ENCODE peak calls at places on chromosomes 1 and 21, in eight cellular contexts. One of them, this sample, is unnamed. For H3K4me1, the result is how much of the 10 kb centered on the place peaks cover.

GRCh38 chr1:229430761-229431269 is 3.1 kb downstream of the ACTA1 start:
- DNase-seq in tibial nerve: peak
- DNase-seq in PC-3: no peak
- DNase-seq in CD8-positive, alpha-beta T cell: peak
- DNase-seq in PC-9: peak
- DNase-seq in right cardiac atrium: peak
- DNase-seq in suprapubic skin: no peak
- DNase-seq in heart right ventricle: peak
- DNase-seq in this sample: no peak

GRCh38 chr21:39125752-39126485 is 57.3 kb downstream of the PSMG1 start:
- DNase-seq in tibial nerve: no peak
- DNase-seq in PC-3: peak
- DNase-seq in CD8-positive, alpha-beta T cell: no peak
- DNase-seq in PC-9: peak
- DNase-seq in right cardiac atrium: no peak
- DNase-seq in suprapubic skin: no peak
- DNase-seq in heart right ventricle: no peak
- DNase-seq in this sample: peak

GRCh38 chr1:9591669-9592509 is 3.2 kb downstream of the TMEM201 start:
- DNase-seq in tibial nerve: no peak
- DNase-seq in PC-3: no peak
- DNase-seq in CD8-positive, alpha-beta T cell: no peak
- DNase-seq in PC-9: no peak
- DNase-seq in right cardiac atrium: peak
- DNase-seq in suprapubic skin: peak
- DNase-seq in heart right ventricle: no peak
- DNase-seq in this sample: no peak

GRCh38 chr1:54980528-54981241 is at the start of gene TMEM61:
- DNase-seq in tibial nerve: no peak
- DNase-seq in PC-3: peak
- DNase-seq in CD8-positive, alpha-beta T cell: no peak
- DNase-seq in PC-9: no peak
- DNase-seq in right cardiac atrium: no peak
- DNase-seq in suprapubic skin: no peak
- DNase-seq in heart right ventricle: no peak
- DNase-seq in this sample: no peak

GRCh38 chr1:173832748-173833147 is 8.1 kb upstream of the CENPL start:
- DNase-seq in tibial nerve: no peak
- DNase-seq in PC-3: no peak
- DNase-seq in CD8-positive, alpha-beta T cell: no peak
- DNase-seq in PC-9: no peak
- DNase-seq in right cardiac atrium: no peak
- DNase-seq in suprapubic skin: no peak
- DNase-seq in heart right ventricle: no peak
- DNase-seq in this sample: no peak

GRCh38 chr1:202105571-202106339 is 17.0 kb upstream of the GPR37L1 start:
- DNase-seq in tibial nerve: no peak
- DNase-seq in PC-3: peak
- DNase-seq in CD8-positive, alpha-beta T cell: no peak
- DNase-seq in PC-9: peak
- DNase-seq in right cardiac atrium: peak
- DNase-seq in suprapubic skin: no peak
- DNase-seq in heart right ventricle: peak
- DNase-seq in this sample: no peak

GRCh38 chr1:201925961-201926585 is 20.3 kb downstream of the LMOD1 start:
- DNase-seq in tibial nerve: no peak
- DNase-seq in PC-3: no peak
- DNase-seq in CD8-positive, alpha-beta T cell: no peak
- DNase-seq in PC-9: no peak
- DNase-seq in right cardiac atrium: no peak
- DNase-seq in suprapubic skin: no peak
- DNase-seq in heart right ventricle: no peak
- DNase-seq in this sample: no peak

GRCh38 chr1:46575300-46575699 is 23.9 kb upstream of the KNCN start:
- DNase-seq in tibial nerve: no peak
- DNase-seq in PC-3: no peak
- DNase-seq in CD8-positive, alpha-beta T cell: no peak
- DNase-seq in PC-9: no peak
- DNase-seq in right cardiac atrium: no peak
- DNase-seq in suprapubic skin: no peak
- DNase-seq in heart right ventricle: no peak
- DNase-seq in this sample: no peak

GRCh38 chr1:162212713-162213112 is 143.2 kb downstream of the NOS1AP start:
- DNase-seq in tibial nerve: no peak
- DNase-seq in PC-3: no peak
- DNase-seq in CD8-positive, alpha-beta T cell: no peak
- DNase-seq in PC-9: no peak
- DNase-seq in right cardiac atrium: no peak
- DNase-seq in suprapubic skin: no peak
- DNase-seq in heart right ventricle: peak
- DNase-seq in this sample: no peak

GRCh38 chr1:94898486-94899385 is 28.2 kb downstream of the CNN3 start:
- DNase-seq in tibial nerve: no peak
- DNase-seq in PC-3: peak
- DNase-seq in CD8-positive, alpha-beta T cell: no peak
- DNase-seq in PC-9: no peak
- DNase-seq in right cardiac atrium: no peak
- DNase-seq in suprapubic skin: no peak
- DNase-seq in heart right ventricle: no peak
- DNase-seq in this sample: peak

GRCh38 chr1:75625795-75626194 is 14.9 kb upstream of the SLC44A5 start:
- DNase-seq in tibial nerve: no peak
- DNase-seq in PC-3: no peak
- DNase-seq in CD8-positive, alpha-beta T cell: no peak
- DNase-seq in PC-9: no peak
- DNase-seq in right cardiac atrium: no peak
- DNase-seq in suprapubic skin: no peak
- DNase-seq in heart right ventricle: no peak
- DNase-seq in this sample: no peak

GRCh38 chr1:183635112-183635605 is 424 bp downstream of the ARPC5 start:
- DNase-seq in tibial nerve: no peak
- DNase-seq in PC-3: no peak
- DNase-seq in CD8-positive, alpha-beta T cell: peak
- DNase-seq in PC-9: peak
- DNase-seq in right cardiac atrium: peak
- DNase-seq in suprapubic skin: peak
- DNase-seq in heart right ventricle: peak
- DNase-seq in this sample: peak

GRCh38 chr1:8880068-8880676 is 1.7 kb upstream of the ENO1 start:
- DNase-seq in tibial nerve: peak
- DNase-seq in PC-3: peak
- DNase-seq in CD8-positive, alpha-beta T cell: no peak
- DNase-seq in PC-9: peak
- DNase-seq in right cardiac atrium: peak
- DNase-seq in suprapubic skin: no peak
- DNase-seq in heart right ventricle: no peak
- DNase-seq in this sample: peak

GRCh38 chr1:56627636-56628039 is 17.5 kb upstream of the PRKAA2 start:
- DNase-seq in tibial nerve: no peak
- DNase-seq in PC-3: peak
- DNase-seq in CD8-positive, alpha-beta T cell: no peak
- DNase-seq in PC-9: no peak
- DNase-seq in right cardiac atrium: no peak
- DNase-seq in suprapubic skin: no peak
- DNase-seq in heart right ventricle: no peak
- DNase-seq in this sample: no peak

GRCh38 chr1:107914144-107914543 is 50.8 kb downstream of the VAV3 start:
- DNase-seq in tibial nerve: no peak
- DNase-seq in PC-3: no peak
- DNase-seq in CD8-positive, alpha-beta T cell: no peak
- DNase-seq in PC-9: no peak
- DNase-seq in right cardiac atrium: no peak
- DNase-seq in suprapubic skin: no peak
- DNase-seq in heart right ventricle: no peak
- DNase-seq in this sample: no peak

GRCh38 chr1:172883844-172884243 is 166.9 kb downstream of the TNFSF18 start:
- DNase-seq in tibial nerve: no peak
- DNase-seq in PC-3: peak
- DNase-seq in CD8-positive, alpha-beta T cell: no peak
- DNase-seq in PC-9: no peak
- DNase-seq in right cardiac atrium: no peak
- DNase-seq in suprapubic skin: no peak
- DNase-seq in heart right ventricle: no peak
- DNase-seq in this sample: no peak

GRCh38 chr1:59684698-59685097 is 130.1 kb upstream of the HOOK1 start:
- DNase-seq in tibial nerve: no peak
- DNase-seq in PC-3: no peak
- DNase-seq in CD8-positive, alpha-beta T cell: no peak
- DNase-seq in PC-9: no peak
- DNase-seq in right cardiac atrium: no peak
- DNase-seq in suprapubic skin: no peak
- DNase-seq in heart right ventricle: no peak
- DNase-seq in this sample: no peak

GRCh38 chr1:59685101-59685500 is 129.6 kb upstream of the HOOK1 start:
- DNase-seq in tibial nerve: no peak
- DNase-seq in PC-3: no peak
- DNase-seq in CD8-positive, alpha-beta T cell: no peak
- DNase-seq in PC-9: no peak
- DNase-seq in right cardiac atrium: no peak
- DNase-seq in suprapubic skin: no peak
- DNase-seq in heart right ventricle: no peak
- DNase-seq in this sample: no peak

GRCh38 chr1:59686170-59686569 is 128.6 kb upstream of the HOOK1 start:
- DNase-seq in tibial nerve: no peak
- DNase-seq in PC-3: peak
- DNase-seq in CD8-positive, alpha-beta T cell: no peak
- DNase-seq in PC-9: no peak
- DNase-seq in right cardiac atrium: no peak
- DNase-seq in suprapubic skin: no peak
- DNase-seq in heart right ventricle: no peak
- DNase-seq in this sample: no peak

GRCh38 chr1:59686574-59686973 is 128.2 kb upstream of the HOOK1 start:
- DNase-seq in tibial nerve: no peak
- DNase-seq in PC-3: no peak
- DNase-seq in CD8-positive, alpha-beta T cell: no peak
- DNase-seq in PC-9: no peak
- DNase-seq in right cardiac atrium: no peak
- DNase-seq in suprapubic skin: no peak
- DNase-seq in heart right ventricle: no peak
- DNase-seq in this sample: no peak

GRCh38 chr1:59685666-59686065 is 129.1 kb upstream of the HOOK1 start:
- DNase-seq in tibial nerve: no peak
- DNase-seq in PC-3: no peak
- DNase-seq in CD8-positive, alpha-beta T cell: no peak
- DNase-seq in PC-9: no peak
- DNase-seq in right cardiac atrium: no peak
- DNase-seq in suprapubic skin: no peak
- DNase-seq in heart right ventricle: no peak
- DNase-seq in this sample: no peak
- H3K27ac ChIP-seq in tibial nerve: no peak
- H3K27ac ChIP-seq in PC-3: no peak
- H3K27ac ChIP-seq in CD8-positive, alpha-beta T cell: no peak
- H3K27ac ChIP-seq in PC-9: no peak
- H3K27ac ChIP-seq in right cardiac atrium: no peak
- H3K27ac ChIP-seq in suprapubic skin: no peak
- H3K27ac ChIP-seq in heart right ventricle: no peak
- H3K27ac ChIP-seq in this sample: no peak

GRCh38 chr1:109914587-109915240 is 4.1 kb downstream of the CSF1 start:
- DNase-seq in tibial nerve: no peak
- DNase-seq in PC-3: no peak
- DNase-seq in CD8-positive, alpha-beta T cell: no peak
- DNase-seq in PC-9: no peak
- DNase-seq in right cardiac atrium: peak
- DNase-seq in suprapubic skin: peak
- DNase-seq in heart right ventricle: no peak
- DNase-seq in this sample: no peak
- H3K4me1 ChIP-seq in tibial nerve: under half
- H3K4me1 ChIP-seq in PC-3: under half
- H3K4me1 ChIP-seq in CD8-positive, alpha-beta T cell: under half
- H3K4me1 ChIP-seq in PC-9: under half
- H3K4me1 ChIP-seq in right cardiac atrium: under half
- H3K4me1 ChIP-seq in suprapubic skin: under half
- H3K4me1 ChIP-seq in heart right ventricle: under half
- H3K4me1 ChIP-seq in this sample: under half

GRCh38 chr1:170866646-170867045 is 68.7 kb upstream of the MROH9 start:
- DNase-seq in tibial nerve: no peak
- DNase-seq in PC-3: no peak
- DNase-seq in CD8-positive, alpha-beta T cell: no peak
- DNase-seq in PC-9: no peak
- DNase-seq in right cardiac atrium: no peak
- DNase-seq in suprapubic skin: no peak
- DNase-seq in heart right ventricle: no peak
- DNase-seq in this sample: no peak

GRCh38 chr1:170863600-170863999 is 71.7 kb upstream of the MROH9 start:
- DNase-seq in tibial nerve: no peak
- DNase-seq in PC-3: no peak
- DNase-seq in CD8-positive, alpha-beta T cell: no peak
- DNase-seq in PC-9: no peak
- DNase-seq in right cardiac atrium: no peak
- DNase-seq in suprapubic skin: no peak
- DNase-seq in heart right ventricle: no peak
- DNase-seq in this sample: no peak

GRCh38 chr1:170864784-170865538 is 70.4 kb upstream of the MROH9 start:
- DNase-seq in tibial nerve: no peak
- DNase-seq in PC-3: no peak
- DNase-seq in CD8-positive, alpha-beta T cell: no peak
- DNase-seq in PC-9: no peak
- DNase-seq in right cardiac atrium: no peak
- DNase-seq in suprapubic skin: no peak
- DNase-seq in heart right ventricle: no peak
- DNase-seq in this sample: no peak

GRCh38 chr1:170864238-170864637 is 71.1 kb upstream of the MROH9 start:
- DNase-seq in tibial nerve: peak
- DNase-seq in PC-3: no peak
- DNase-seq in CD8-positive, alpha-beta T cell: no peak
- DNase-seq in PC-9: no peak
- DNase-seq in right cardiac atrium: peak
- DNase-seq in suprapubic skin: no peak
- DNase-seq in heart right ventricle: no peak
- DNase-seq in this sample: no peak
- H3K27ac ChIP-seq in tibial nerve: no peak
- H3K27ac ChIP-seq in PC-3: no peak
- H3K27ac ChIP-seq in CD8-positive, alpha-beta T cell: no peak
- H3K27ac ChIP-seq in PC-9: no peak
- H3K27ac ChIP-seq in right cardiac atrium: no peak
- H3K27ac ChIP-seq in suprapubic skin: no peak
- H3K27ac ChIP-seq in heart right ventricle: no peak
- H3K27ac ChIP-seq in this sample: no peak

DNA sequence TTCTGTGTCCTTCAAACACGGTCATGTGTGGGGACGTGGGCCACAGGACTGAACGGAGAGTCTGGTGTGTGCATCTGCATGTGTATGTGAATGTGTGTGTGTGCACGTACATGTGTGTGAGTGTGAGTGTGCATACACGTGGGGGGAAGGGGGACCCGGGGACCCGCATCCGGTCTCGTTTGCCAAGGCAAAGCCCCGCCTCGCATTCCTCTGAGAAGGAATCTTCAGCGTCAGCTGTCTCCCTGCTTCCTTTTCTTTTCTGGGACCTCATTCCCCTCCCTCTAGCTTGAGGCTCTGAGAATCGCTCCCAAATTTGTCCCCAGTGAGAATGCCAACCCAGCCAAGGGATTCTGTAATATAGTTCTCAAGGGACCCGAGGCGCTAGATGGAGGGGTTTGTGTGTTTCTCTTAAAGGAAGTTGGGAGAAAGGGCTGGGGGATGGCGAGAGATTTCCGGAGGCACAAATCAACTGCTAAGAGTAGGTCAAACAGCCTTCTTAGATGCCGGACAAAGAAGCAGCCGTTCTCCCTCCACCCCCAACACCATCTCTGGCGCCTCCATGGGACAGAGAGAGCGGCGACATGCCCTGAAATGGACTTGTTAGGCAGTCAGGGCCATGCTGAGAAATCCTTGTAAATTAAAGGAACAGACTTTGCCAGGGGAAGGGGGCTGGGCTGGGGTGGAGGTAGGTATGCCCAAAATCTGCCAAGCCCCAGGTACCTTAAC is 6.6 kb downstream of the IFFO2 start:
- DNase-seq in tibial nerve: no peak
- DNase-seq in PC-3: no peak
- DNase-seq in CD8-positive, alpha-beta T cell: no peak
- DNase-seq in PC-9: no peak
- DNase-seq in right cardiac atrium: peak
- DNase-seq in suprapubic skin: no peak
- DNase-seq in heart right ventricle: no peak
- DNase-seq in this sample: no peak
- H3K4me1 ChIP-seq in tibial nerve: half or more
- H3K4me1 ChIP-seq in PC-3: half or more
- H3K4me1 ChIP-seq in CD8-positive, alpha-beta T cell: half or more
- H3K4me1 ChIP-seq in PC-9: under half
- H3K4me1 ChIP-seq in right cardiac atrium: under half
- H3K4me1 ChIP-seq in suprapubic skin: half or more
- H3K4me1 ChIP-seq in heart right ventricle: under half
- H3K4me1 ChIP-seq in this sample: under half